ENCODE peak calls at places on chromosome 14, in nine cellular contexts. One of them, this sample, is unnamed.

GRCh38 chr14:70052990-70053389 is 135.8 kb downstream of the SLC8A3 start:
- DNase-seq in SK-N-SH: no peak
- DNase-seq in neural crest cell: peak
- DNase-seq in glutamatergic neuron: no peak
- DNase-seq in fibroblast of pulmonary artery: peak
- DNase-seq in neural progenitor cell: peak
- DNase-seq in dorsolateral prefrontal cortex: no peak
- DNase-seq in fibroblast of the aortic adventitia: peak
- DNase-seq in mesothelial cell of epicardium: no peak
- DNase-seq in this sample: no peak

GRCh38 chr14:83491091-83491490 is 1957.4 kb upstream of the SEL1L start:
- DNase-seq in SK-N-SH: no peak
- DNase-seq in neural crest cell: no peak
- DNase-seq in glutamatergic neuron: peak
- DNase-seq in fibroblast of pulmonary artery: no peak
- DNase-seq in neural progenitor cell: peak
- DNase-seq in dorsolateral prefrontal cortex: no peak
- DNase-seq in fibroblast of the aortic adventitia: no peak
- DNase-seq in mesothelial cell of epicardium: no peak
- DNase-seq in this sample: no peak

GRCh38 chr14:81193924-81194633 is 26.7 kb downstream of the GTF2A1 start:
- DNase-seq in SK-N-SH: no peak
- DNase-seq in neural crest cell: no peak
- DNase-seq in glutamatergic neuron: no peak
- DNase-seq in fibroblast of pulmonary artery: no peak
- DNase-seq in neural progenitor cell: no peak
- DNase-seq in dorsolateral prefrontal cortex: no peak
- DNase-seq in fibroblast of the aortic adventitia: no peak
- DNase-seq in mesothelial cell of epicardium: no peak
- DNase-seq in this sample: no peak

GRCh38 chr14:20760950-20761349 is 7.3 kb upstream of the EDDM3B start:
- DNase-seq in SK-N-SH: no peak
- DNase-seq in neural crest cell: no peak
- DNase-seq in glutamatergic neuron: no peak
- DNase-seq in fibroblast of pulmonary artery: no peak
- DNase-seq in neural progenitor cell: no peak
- DNase-seq in dorsolateral prefrontal cortex: no peak
- DNase-seq in fibroblast of the aortic adventitia: no peak
- DNase-seq in mesothelial cell of epicardium: no peak
- DNase-seq in this sample: no peak

GRCh38 chr14:60349663-60350365 is 100.8 kb downstream of the PPM1A start:
- DNase-seq in SK-N-SH: peak
- DNase-seq in neural crest cell: no peak
- DNase-seq in glutamatergic neuron: peak
- DNase-seq in fibroblast of pulmonary artery: peak
- DNase-seq in neural progenitor cell: peak
- DNase-seq in dorsolateral prefrontal cortex: no peak
- DNase-seq in fibroblast of the aortic adventitia: peak
- DNase-seq in mesothelial cell of epicardium: no peak
- DNase-seq in this sample: no peak

GRCh38 chr14:49687942-49688700 is at the start of gene POLE2:
- DNase-seq in SK-N-SH: peak
- DNase-seq in neural crest cell: peak
- DNase-seq in glutamatergic neuron: peak
- DNase-seq in fibroblast of pulmonary artery: peak
- DNase-seq in neural progenitor cell: peak
- DNase-seq in dorsolateral prefrontal cortex: peak
- DNase-seq in fibroblast of the aortic adventitia: peak
- DNase-seq in mesothelial cell of epicardium: peak
- DNase-seq in this sample: peak

GRCh38 chr14:33702293-33702692 is 248.6 kb downstream of the EGLN3 start:
- DNase-seq in SK-N-SH: no peak
- DNase-seq in neural crest cell: no peak
- DNase-seq in glutamatergic neuron: no peak
- DNase-seq in fibroblast of pulmonary artery: no peak
- DNase-seq in neural progenitor cell: no peak
- DNase-seq in dorsolateral prefrontal cortex: no peak
- DNase-seq in fibroblast of the aortic adventitia: no peak
- DNase-seq in mesothelial cell of epicardium: no peak
- DNase-seq in this sample: no peak

GRCh38 chr14:25430808-25431207 is 380.9 kb upstream of the STXBP6 start:
- DNase-seq in SK-N-SH: no peak
- DNase-seq in neural crest cell: no peak
- DNase-seq in glutamatergic neuron: no peak
- DNase-seq in fibroblast of pulmonary artery: no peak
- DNase-seq in neural progenitor cell: no peak
- DNase-seq in dorsolateral prefrontal cortex: no peak
- DNase-seq in fibroblast of the aortic adventitia: no peak
- DNase-seq in mesothelial cell of epicardium: no peak
- DNase-seq in this sample: no peak

GRCh38 chr14:75279153-75279738 is 618 bp downstream of the FOS start:
- DNase-seq in SK-N-SH: peak
- DNase-seq in neural crest cell: peak
- DNase-seq in glutamatergic neuron: peak
- DNase-seq in fibroblast of pulmonary artery: peak
- DNase-seq in neural progenitor cell: peak
- DNase-seq in dorsolateral prefrontal cortex: peak
- DNase-seq in fibroblast of the aortic adventitia: peak
- DNase-seq in mesothelial cell of epicardium: no peak
- DNase-seq in this sample: peak

GRCh38 chr14:60684203-60684602 is 34.9 kb upstream of the SIX1 start:
- DNase-seq in SK-N-SH: no peak
- DNase-seq in neural crest cell: no peak
- DNase-seq in glutamatergic neuron: no peak
- DNase-seq in fibroblast of pulmonary artery: no peak
- DNase-seq in neural progenitor cell: no peak
- DNase-seq in dorsolateral prefrontal cortex: no peak
- DNase-seq in fibroblast of the aortic adventitia: no peak
- DNase-seq in mesothelial cell of epicardium: no peak
- DNase-seq in this sample: no peak

GRCh38 chr14:100955201-100955600 is 51.7 kb upstream of the RTL1 start:
- DNase-seq in SK-N-SH: no peak
- DNase-seq in neural crest cell: no peak
- DNase-seq in glutamatergic neuron: no peak
- DNase-seq in fibroblast of pulmonary artery: peak
- DNase-seq in neural progenitor cell: no peak
- DNase-seq in dorsolateral prefrontal cortex: no peak
- DNase-seq in fibroblast of the aortic adventitia: peak
- DNase-seq in mesothelial cell of epicardium: no peak
- DNase-seq in this sample: no peak

GRCh38 chr14:25049559-25050493 is at the start of gene STXBP6:
- DNase-seq in SK-N-SH: peak
- DNase-seq in neural crest cell: peak
- DNase-seq in glutamatergic neuron: peak
- DNase-seq in fibroblast of pulmonary artery: peak
- DNase-seq in neural progenitor cell: peak
- DNase-seq in dorsolateral prefrontal cortex: peak
- DNase-seq in fibroblast of the aortic adventitia: peak
- DNase-seq in mesothelial cell of epicardium: peak
- DNase-seq in this sample: no peak

GRCh38 chr14:36556811-36557433 is 25.5 kb downstream of the NKX2-8 start:
- DNase-seq in SK-N-SH: peak
- DNase-seq in neural crest cell: peak
- DNase-seq in glutamatergic neuron: peak
- DNase-seq in fibroblast of pulmonary artery: peak
- DNase-seq in neural progenitor cell: peak
- DNase-seq in dorsolateral prefrontal cortex: no peak
- DNase-seq in fibroblast of the aortic adventitia: peak
- DNase-seq in mesothelial cell of epicardium: no peak
- DNase-seq in this sample: no peak

GRCh38 chr14:37153005-37153404 is 19.4 kb downstream of the SLC25A21 start:
- DNase-seq in SK-N-SH: no peak
- DNase-seq in neural crest cell: no peak
- DNase-seq in glutamatergic neuron: no peak
- DNase-seq in fibroblast of pulmonary artery: no peak
- DNase-seq in neural progenitor cell: no peak
- DNase-seq in dorsolateral prefrontal cortex: no peak
- DNase-seq in fibroblast of the aortic adventitia: no peak
- DNase-seq in mesothelial cell of epicardium: no peak
- DNase-seq in this sample: no peak

GRCh38 chr14:38042356-38042755 is 165.3 kb upstream of the SSTR1 start:
- DNase-seq in SK-N-SH: no peak
- DNase-seq in neural crest cell: no peak
- DNase-seq in glutamatergic neuron: no peak
- DNase-seq in fibroblast of pulmonary artery: peak
- DNase-seq in neural progenitor cell: no peak
- DNase-seq in dorsolateral prefrontal cortex: no peak
- DNase-seq in fibroblast of the aortic adventitia: peak
- DNase-seq in mesothelial cell of epicardium: no peak
- DNase-seq in this sample: no peak

GRCh38 chr14:93531644-93532043 is 100.9 kb downstream of the UNC79 start:
- DNase-seq in SK-N-SH: no peak
- DNase-seq in neural crest cell: no peak
- DNase-seq in glutamatergic neuron: no peak
- DNase-seq in fibroblast of pulmonary artery: no peak
- DNase-seq in neural progenitor cell: no peak
- DNase-seq in dorsolateral prefrontal cortex: no peak
- DNase-seq in fibroblast of the aortic adventitia: no peak
- DNase-seq in mesothelial cell of epicardium: no peak
- DNase-seq in this sample: no peak

GRCh38 chr14:102095871-102096568 is 9.2 kb upstream of the HSP90AA1 start:
- DNase-seq in SK-N-SH: peak
- DNase-seq in neural crest cell: no peak
- DNase-seq in glutamatergic neuron: peak
- DNase-seq in fibroblast of pulmonary artery: no peak
- DNase-seq in neural progenitor cell: peak
- DNase-seq in dorsolateral prefrontal cortex: no peak
- DNase-seq in fibroblast of the aortic adventitia: no peak
- DNase-seq in mesothelial cell of epicardium: no peak
- DNase-seq in this sample: no peak

GRCh38 chr14:89534896-89535615 is 118.0 kb upstream of the FOXN3 start:
- DNase-seq in SK-N-SH: no peak
- DNase-seq in neural crest cell: no peak
- DNase-seq in glutamatergic neuron: no peak
- DNase-seq in fibroblast of pulmonary artery: peak
- DNase-seq in neural progenitor cell: no peak
- DNase-seq in dorsolateral prefrontal cortex: no peak
- DNase-seq in fibroblast of the aortic adventitia: peak
- DNase-seq in mesothelial cell of epicardium: no peak
- DNase-seq in this sample: no peak

GRCh38 chr14:89540009-89540829 is 123.2 kb upstream of the FOXN3 start:
- DNase-seq in SK-N-SH: no peak
- DNase-seq in neural crest cell: no peak
- DNase-seq in glutamatergic neuron: no peak
- DNase-seq in fibroblast of pulmonary artery: peak
- DNase-seq in neural progenitor cell: no peak
- DNase-seq in dorsolateral prefrontal cortex: no peak
- DNase-seq in fibroblast of the aortic adventitia: peak
- DNase-seq in mesothelial cell of epicardium: no peak
- DNase-seq in this sample: no peak

GRCh38 chr14:89533761-89534160 is 116.7 kb upstream of the FOXN3 start:
- DNase-seq in SK-N-SH: no peak
- DNase-seq in neural crest cell: no peak
- DNase-seq in glutamatergic neuron: no peak
- DNase-seq in fibroblast of pulmonary artery: no peak
- DNase-seq in neural progenitor cell: no peak
- DNase-seq in dorsolateral prefrontal cortex: no peak
- DNase-seq in fibroblast of the aortic adventitia: no peak
- DNase-seq in mesothelial cell of epicardium: no peak
- DNase-seq in this sample: no peak

GRCh38 chr14:89540830-89541470 is 123.9 kb upstream of the FOXN3 start:
- DNase-seq in SK-N-SH: no peak
- DNase-seq in neural crest cell: no peak
- DNase-seq in glutamatergic neuron: no peak
- DNase-seq in fibroblast of pulmonary artery: peak
- DNase-seq in neural progenitor cell: no peak
- DNase-seq in dorsolateral prefrontal cortex: no peak
- DNase-seq in fibroblast of the aortic adventitia: peak
- DNase-seq in mesothelial cell of epicardium: no peak
- DNase-seq in this sample: no peak

GRCh38 chr14:89537911-89538310 is 120.9 kb upstream of the FOXN3 start:
- DNase-seq in SK-N-SH: no peak
- DNase-seq in neural crest cell: no peak
- DNase-seq in glutamatergic neuron: no peak
- DNase-seq in fibroblast of pulmonary artery: no peak
- DNase-seq in neural progenitor cell: no peak
- DNase-seq in dorsolateral prefrontal cortex: no peak
- DNase-seq in fibroblast of the aortic adventitia: no peak
- DNase-seq in mesothelial cell of epicardium: no peak
- DNase-seq in this sample: no peak
- TF ChIP-seq CTCF in SK-N-SH: peak
- TF ChIP-seq CTCF in neural crest cell: no peak
- TF ChIP-seq CTCF in glutamatergic neuron: peak
- TF ChIP-seq CTCF in fibroblast of pulmonary artery: no peak
- TF ChIP-seq CTCF in neural progenitor cell: peak
- TF ChIP-seq CTCF in dorsolateral prefrontal cortex: no peak
- TF ChIP-seq CTCF in fibroblast of the aortic adventitia: no peak
- TF ChIP-seq CTCF in mesothelial cell of epicardium: peak
- TF ChIP-seq CTCF in this sample: no peak

GRCh38 chr14:99654235-99655000 is 9.5 kb downstream of the HHIPL1 start:
- DNase-seq in SK-N-SH: no peak
- DNase-seq in neural crest cell: no peak
- DNase-seq in glutamatergic neuron: no peak
- DNase-seq in fibroblast of pulmonary artery: peak
- DNase-seq in neural progenitor cell: peak
- DNase-seq in dorsolateral prefrontal cortex: no peak
- DNase-seq in fibroblast of the aortic adventitia: peak
- DNase-seq in mesothelial cell of epicardium: no peak
- DNase-seq in this sample: no peak
- TF ChIP-seq CTCF in SK-N-SH: no peak
- TF ChIP-seq CTCF in neural crest cell: no peak
- TF ChIP-seq CTCF in glutamatergic neuron: no peak
- TF ChIP-seq CTCF in fibroblast of pulmonary artery: no peak
- TF ChIP-seq CTCF in neural progenitor cell: no peak
- TF ChIP-seq CTCF in dorsolateral prefrontal cortex: no peak
- TF ChIP-seq CTCF in fibroblast of the aortic adventitia: peak
- TF ChIP-seq CTCF in mesothelial cell of epicardium: no peak
- TF ChIP-seq CTCF in this sample: no peak

GRCh38 chr14:64337901-64338615 is 43.9 kb upstream of the ESR2 start:
- DNase-seq in SK-N-SH: peak
- DNase-seq in neural crest cell: peak
- DNase-seq in glutamatergic neuron: peak
- DNase-seq in fibroblast of pulmonary artery: peak
- DNase-seq in neural progenitor cell: peak
- DNase-seq in dorsolateral prefrontal cortex: no peak
- DNase-seq in fibroblast of the aortic adventitia: peak
- DNase-seq in mesothelial cell of epicardium: peak
- DNase-seq in this sample: peak
- TF ChIP-seq CTCF in SK-N-SH: peak
- TF ChIP-seq CTCF in neural crest cell: no peak
- TF ChIP-seq CTCF in glutamatergic neuron: no peak
- TF ChIP-seq CTCF in fibroblast of pulmonary artery: no peak
- TF ChIP-seq CTCF in neural progenitor cell: no peak
- TF ChIP-seq CTCF in dorsolateral prefrontal cortex: no peak
- TF ChIP-seq CTCF in fibroblast of the aortic adventitia: no peak
- TF ChIP-seq CTCF in mesothelial cell of epicardium: no peak
- TF ChIP-seq CTCF in this sample: no peak

DNA sequence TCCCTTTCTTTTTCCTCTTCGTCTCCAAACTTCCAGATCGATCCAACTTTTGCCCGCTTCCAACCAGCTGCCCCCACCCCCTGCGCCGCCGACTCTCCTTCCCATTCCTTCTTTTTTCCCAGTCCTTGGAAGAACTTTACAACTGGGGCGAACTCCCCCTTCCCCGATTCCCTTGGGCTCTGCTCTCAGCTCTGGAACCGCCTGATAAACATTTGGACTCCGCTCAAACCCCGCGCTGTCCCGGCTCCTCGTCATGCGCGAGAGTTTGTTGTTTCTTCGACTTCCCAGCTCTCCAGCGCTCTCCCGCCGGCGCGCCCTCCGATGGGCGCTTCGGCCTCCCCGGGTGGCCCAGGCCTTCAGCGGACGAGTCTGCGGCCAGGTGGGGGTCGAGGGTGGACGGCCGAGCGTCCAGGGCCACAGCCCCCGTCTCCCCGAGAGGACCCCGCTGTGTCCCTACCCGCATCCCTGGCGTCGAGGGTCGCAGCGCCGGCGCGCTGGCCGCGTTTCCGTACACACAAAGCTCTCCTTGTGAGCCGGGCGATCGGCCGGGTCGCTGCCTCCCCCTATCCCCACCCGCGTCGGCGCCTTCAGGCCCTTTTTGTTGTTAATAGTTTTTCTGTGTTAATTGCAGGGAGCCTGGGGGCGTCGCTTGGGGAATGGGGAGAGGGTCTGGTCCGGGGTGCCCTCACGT is 819 bp downstream of the MMP14 start:
- DNase-seq in SK-N-SH: peak
- DNase-seq in neural crest cell: peak
- DNase-seq in glutamatergic neuron: peak
- DNase-seq in fibroblast of pulmonary artery: peak
- DNase-seq in neural progenitor cell: peak
- DNase-seq in dorsolateral prefrontal cortex: no peak
- DNase-seq in fibroblast of the aortic adventitia: peak
- DNase-seq in mesothelial cell of epicardium: no peak
- DNase-seq in this sample: peak
- TF ChIP-seq CTCF in SK-N-SH: peak
- TF ChIP-seq CTCF in neural crest cell: no peak
- TF ChIP-seq CTCF in glutamatergic neuron: no peak
- TF ChIP-seq CTCF in fibroblast of pulmonary artery: no peak
- TF ChIP-seq CTCF in neural progenitor cell: no peak
- TF ChIP-seq CTCF in dorsolateral prefrontal cortex: peak
- TF ChIP-seq CTCF in fibroblast of the aortic adventitia: no peak
- TF ChIP-seq CTCF in mesothelial cell of epicardium: no peak
- TF ChIP-seq CTCF in this sample: no peak

This sample was measured in activated B cell treated with CpG ODN at 0.5 μM for 24 hours.